ENCODE peak calls at places on chromosomes 6 and 20, in four cellular contexts. V, L, O and F are unnamed samples.
A peak's percentile ranks its signal among the peaks of the same experiment; 100 is the strongest.

GRCh38 chr6:18585032-18585573 is 198.0 kb downstream of the RNF144B start:
- DNase-seq in V (peak; percentile 65), L (peak; percentile 74), O (no peak), F (no peak)

GRCh38 chr20:3081641-3082040 is 2.9 kb downstream of the AVP start:
- DNase-seq in L (no peak), V (no peak), O (no peak), F (no peak)

GRCh38 chr20:61492065-61492464 is 240.0 kb downstream of the CDH4 start:
- DNase-seq in V (no peak), O (no peak), L (no peak), F (no peak)

GRCh38 chr6:158150701-158151100 is 17.4 kb downstream of the SERAC1 start:
- DNase-seq in O (no peak), L (no peak), V (peak; percentile 91), F (no peak)

GRCh38 chr6:69019832-69020231 is 384.8 kb downstream of the ADGRB3 start:
- DNase-seq in O (no peak), L (peak; percentile 22), V (peak; percentile 20), F (no peak)

GRCh38 chr20:51712501-51713212 is 55.5 kb downstream of the ATP9A start:
- DNase-seq in L (peak; percentile 57), V (peak; percentile 39), O (peak; percentile 64), F (no peak)

GRCh38 chr20:1225729-1226313 is at the start of gene RAD21L1:
- DNase-seq in L (peak; percentile 84), V (peak; percentile 60), O (peak; percentile 95), F (peak; percentile 94)

GRCh38 chr6:90025418-90026089 is 131.3 kb downstream of the GJA10 start:
- DNase-seq in V (peak; percentile 97), O (no peak), L (peak; percentile 77), F (peak; percentile 45)

GRCh38 chr20:46013826-46014516 is 5.3 kb downstream of the MMP9 start:
- DNase-seq in O (peak; percentile 88), L (peak; percentile 52), V (peak; percentile 32), F (no peak)

GRCh38 chr6:156658596-156659316 is 118.4 kb upstream of the ARID1B start:
- DNase-seq in O (no peak), V (no peak), L (peak; percentile 55), F (peak; percentile 66)

GRCh38 chr20:11193241-11193640 is 519.4 kb upstream of the JAG1 start:
- DNase-seq in O (no peak), V (peak; percentile 15), L (peak; percentile 17), F (no peak)

GRCh38 chr6:62670490-62671223 is 384.6 kb upstream of the KHDRBS2 start:
- DNase-seq in L (no peak), O (no peak), V (no peak), F (no peak)

GRCh38 chr6:28769626-28770402 is 154.0 kb downstream of the TRIM27 start:
- DNase-seq in O (peak; percentile 65), L (peak; percentile 45), V (peak; percentile 20), F (peak; percentile 66)

GRCh38 chr6:85062884-85063283 is 298.5 kb upstream of the TBX18 start:
- DNase-seq in V (no peak), O (no peak), L (no peak), F (no peak)

GRCh38 chr6:166423781-166424180 is 41.0 kb upstream of the MPC1 start:
- DNase-seq in V (no peak), O (no peak), L (no peak), F (no peak)

GRCh38 chr6:45044510-45045252 is 283.4 kb upstream of the RUNX2 start:
- DNase-seq in O (no peak), L (no peak), V (no peak), F (no peak)

GRCh38 chr6:120899932-120900331 is 434.3 kb downstream of the TBC1D32 start:
- DNase-seq in O (no peak), L (no peak), V (no peak), F (no peak)

GRCh38 chr6:20952605-20953004 is 418.3 kb downstream of the CDKAL1 start:
- DNase-seq in L (peak; percentile 49), V (peak; percentile 83), O (peak; percentile 27), F (no peak)

GRCh38 chr6:74912234-74912633 is 293.6 kb downstream of the COL12A1 start:
- DNase-seq in V (peak; percentile 12), L (no peak), O (no peak), F (no peak)

GRCh38 chr20:47502801-47503239 is 1.1 kb downstream of the NCOA3 start:
- DNase-seq in V (peak; percentile 62), L (peak; percentile 49), O (no peak), F (no peak)

GRCh38 chr6:28947831-28948270 is 24.1 kb upstream of the TRIM27 start:
- DNase-seq in V (peak; percentile 59), O (no peak), L (no peak), F (no peak)

GRCh38 chr6:151506761-151507160 is 12.9 kb downstream of the CCDC170 start:
- DNase-seq in V (no peak), L (no peak), O (no peak), F (no peak)

GRCh38 chr6:13660273-13660672 is 45.1 kb downstream of the NOL7 start:
- DNase-seq in O (no peak), L (no peak), V (no peak), F (no peak)

GRCh38 chr20:53865905-53866786 is 204.2 kb downstream of the BCAS1 start:
- DNase-seq in O (peak; percentile 62), V (peak; percentile 77), L (peak; percentile 61), F (no peak)

GRCh38 chr6:135163440-135163738 is 17.7 kb upstream of the MYB start:
- DNase-seq in O (no peak), L (no peak), V (no peak), F (no peak)

GRCh38 chr6:7073810-7074525 is 33.8 kb upstream of the RREB1 start:
- DNase-seq in L (no peak), O (no peak), V (no peak), F (no peak)

GRCh38 chr20:36147707-36148106 is 6.8 kb upstream of the EPB41L1 start:
- DNase-seq in V (peak; percentile 81), L (peak; percentile 98), O (no peak), F (no peak)

GRCh38 chr6:87700729-87701675 is 1.0 kb downstream of the AKIRIN2 start:
- DNase-seq in V (peak; percentile 62), L (peak; percentile 51), O (no peak), F (no peak)

GRCh38 chr20:39853664-39854063 is 835.4 kb downstream of the MAFB start:
- DNase-seq in L (peak; percentile 63), O (no peak), V (peak; percentile 82), F (no peak)

GRCh38 chr20:19750907-19751636 is 7.0 kb upstream of the RIN2 start:
- DNase-seq in V (no peak), O (no peak), L (no peak), F (no peak)

GRCh38 chr6:119481098-119481497 is 131.5 kb upstream of the MAN1A1 start:
- DNase-seq in L (no peak), O (no peak), V (no peak), F (no peak)

GRCh38 chr6:107489636-107490567 is at the start of gene SOBP:
- DNase-seq in V (peak; percentile 47), L (peak; percentile 70), O (peak; percentile 62), F (no peak)

GRCh38 chr6:107655245-107655644 is 165.3 kb downstream of the SOBP start:
- DNase-seq in L (no peak), O (peak; percentile 66), V (no peak), F (no peak)

GRCh38 chr6:157980288-157981131 is 1.2 kb upstream of the SYNJ2 start:
- DNase-seq in O (no peak), L (no peak), V (no peak), F (no peak)

GRCh38 chr20:22499475-22500174 is 84.7 kb downstream of the FOXA2 start:
- DNase-seq in L (no peak), O (no peak), V (no peak), F (peak; percentile 83)

GRCh38 chr6:34573567-34574183 is 17.5 kb upstream of the SPDEF start:
- DNase-seq in L (no peak), O (no peak), V (no peak), F (no peak)

GRCh38 chr6:8113260-8113659 is 10.9 kb upstream of the EEF1E1 start:
- DNase-seq in V (peak; percentile 52), L (no peak), O (no peak), F (no peak)

GRCh38 chr20:48419173-48419572 is 408.6 kb downstream of the PREX1 start:
- DNase-seq in O (no peak), L (no peak), V (no peak), F (no peak)

DNA sequence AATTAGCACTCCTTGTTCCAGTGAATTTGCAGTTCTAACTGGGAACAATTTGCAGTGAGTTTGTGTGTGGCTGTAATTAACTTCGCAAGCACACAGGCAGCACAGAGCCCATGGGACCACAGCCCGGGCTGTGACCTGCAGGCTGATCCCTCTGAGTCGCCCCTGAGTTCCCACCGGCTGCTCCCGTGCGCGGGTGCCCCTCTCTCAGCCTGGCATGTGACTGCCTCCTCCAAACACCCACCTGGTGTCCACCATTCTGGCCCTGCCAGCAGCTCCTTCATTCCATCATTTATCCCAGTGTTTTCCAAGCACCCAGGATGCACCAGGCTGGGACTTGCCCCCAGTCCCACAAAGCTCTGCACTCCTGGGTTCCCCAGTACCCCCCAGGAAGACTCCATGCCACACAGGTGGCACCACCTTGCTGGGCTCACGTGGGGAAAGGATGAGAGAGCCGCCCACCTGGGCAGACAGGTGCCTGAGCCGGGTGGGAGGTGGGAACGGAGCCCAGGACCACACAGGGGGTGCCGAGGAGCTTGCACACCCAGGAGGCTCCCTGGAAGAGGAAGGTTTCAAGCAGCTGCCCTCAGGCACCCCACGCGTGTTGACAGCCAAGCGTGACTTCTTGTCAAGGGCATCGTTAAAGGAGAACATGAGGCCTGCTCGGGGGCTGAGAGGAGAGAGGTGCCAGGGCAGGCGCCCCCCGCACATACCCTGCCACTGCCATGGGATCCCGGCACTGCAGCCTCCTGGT is 75.1 kb downstream of the YTHDF1 start:
- DNase-seq in V (no peak), L (no peak), O (no peak), F (no peak)
- H3K27me3 ChIP-seq in V (peaks cover 21% of the 10 kb centered on the region), L (peaks cover 7% of the 10 kb centered on the region), O (no peaks in the 10 kb centered on the region), F (no peaks in the 10 kb centered on the region)

GRCh38 chr20:57074386-57074785 is 192.1 kb downstream of the BMP7 start:
- DNase-seq in L (no peak), V (no peak), O (no peak), F (no peak)

GRCh38 chr20:57071283-57071701 is 195.1 kb downstream of the BMP7 start:
- DNase-seq in V (no peak), L (no peak), O (peak; percentile 72), F (no peak)

GRCh38 chr20:57070296-57070695 is 196.1 kb downstream of the BMP7 start:
- DNase-seq in O (no peak), L (no peak), V (no peak), F (no peak)

GRCh38 chr20:57073402-57073801 is 193.0 kb downstream of the BMP7 start:
- DNase-seq in O (no peak), L (no peak), V (no peak), F (no peak)

GRCh38 chr20:57072184-57072583 is 194.3 kb downstream of the BMP7 start:
- DNase-seq in L (no peak), V (no peak), O (no peak), F (no peak)
- H3K27me3 ChIP-seq in L (peaks cover 5% of the 10 kb centered on the region), V (no peaks in the 10 kb centered on the region), O (no peaks in the 10 kb centered on the region), F (peaks cover 70% of the 10 kb centered on the region)

DNA sequence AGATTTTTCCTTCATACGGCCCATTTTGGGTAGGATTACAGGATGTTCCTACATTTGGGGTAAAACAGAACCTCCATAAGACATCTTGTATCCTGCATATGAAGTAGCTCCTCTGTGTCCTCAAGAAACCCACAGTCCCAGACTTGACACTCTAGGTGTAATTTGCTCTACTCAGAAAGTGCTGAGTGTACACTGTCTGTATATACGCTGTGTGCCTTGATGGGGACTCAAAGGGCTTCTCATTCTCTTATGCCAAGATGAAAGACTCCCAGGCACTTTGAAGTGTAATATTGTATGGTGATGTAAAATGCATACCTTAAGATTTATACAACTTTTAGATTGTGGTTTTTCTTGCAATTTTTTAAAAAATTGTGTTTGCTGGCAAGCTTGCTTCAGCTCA is 5.2 kb downstream of the TFAP2D start:
- DNase-seq in O (no peak), V (no peak), L (no peak), F (no peak)
- H3K27me3 ChIP-seq in O (peaks cover 95% of the 10 kb centered on the region), V (peaks cover 13% of the 10 kb centered on the region), L (peaks cover 100% of the 10 kb centered on the region), F (peaks cover 79% of the 10 kb centered on the region)

GRCh38 chr6:126481319-126481718 is 141.4 kb downstream of the CENPW start:
- DNase-seq in L (no peak), V (no peak), O (no peak), F (no peak)
- H3K27me3 ChIP-seq in L (no peaks in the 10 kb centered on the region), V (no peaks in the 10 kb centered on the region), O (no peaks in the 10 kb centered on the region), F (no peaks in the 10 kb centered on the region)